ENCODE peak calls at places on chromosomes 11 and 22, in four cellular contexts. One of them, this sample, is unnamed.

GRCh38 chr11:73585834-73586575 is 11.9 kb downstream of the FAM168A start:
- DNase-seq in neural crest cell: no peak
- DNase-seq in stimulated activated CD8-positive, alpha-beta memory T cell treated with anti-CD3 and anti-CD28 coated beads, Interleukin-7, amount 100 ng/mL, for 1 hour: no peak
- DNase-seq in fibroblast of pulmonary artery: no peak
- DNase-seq in this sample: no peak

GRCh38 chr11:132448334-132448995 is 1078.0 kb downstream of the NTM start:
- DNase-seq in fibroblast of pulmonary artery: no peak
- DNase-seq in stimulated activated CD8-positive, alpha-beta memory T cell treated with anti-CD3 and anti-CD28 coated beads, Interleukin-7, amount 100 ng/mL, for 1 hour: no peak
- DNase-seq in neural crest cell: no peak
- DNase-seq in this sample: no peak

GRCh38 chr11:36288442-36289225 is 590 bp downstream of the COMMD9 start:
- DNase-seq in stimulated activated CD8-positive, alpha-beta memory T cell treated with anti-CD3 and anti-CD28 coated beads, Interleukin-7, amount 100 ng/mL, for 1 hour: no peak
- DNase-seq in fibroblast of pulmonary artery: peak
- DNase-seq in neural crest cell: no peak
- DNase-seq in this sample: no peak

GRCh38 chr11:70506658-70506970 is 108.3 kb downstream of the CTTN start:
- DNase-seq in stimulated activated CD8-positive, alpha-beta memory T cell treated with anti-CD3 and anti-CD28 coated beads, Interleukin-7, amount 100 ng/mL, for 1 hour: no peak
- DNase-seq in fibroblast of pulmonary artery: no peak
- DNase-seq in neural crest cell: no peak
- DNase-seq in this sample: no peak

GRCh38 chr22:36465232-36466021 is 16.0 kb downstream of the TXN2 start:
- DNase-seq in neural crest cell: no peak
- DNase-seq in stimulated activated CD8-positive, alpha-beta memory T cell treated with anti-CD3 and anti-CD28 coated beads, Interleukin-7, amount 100 ng/mL, for 1 hour: no peak
- DNase-seq in fibroblast of pulmonary artery: peak
- DNase-seq in this sample: peak

GRCh38 chr11:441418-442274 is at the start of gene ANO9:
- DNase-seq in fibroblast of pulmonary artery: no peak
- DNase-seq in neural crest cell: no peak
- DNase-seq in stimulated activated CD8-positive, alpha-beta memory T cell treated with anti-CD3 and anti-CD28 coated beads, Interleukin-7, amount 100 ng/mL, for 1 hour: no peak
- DNase-seq in this sample: peak

GRCh38 chr22:22880645-22881044 is 7.0 kb upstream of the IGLL5 start:
- DNase-seq in stimulated activated CD8-positive, alpha-beta memory T cell treated with anti-CD3 and anti-CD28 coated beads, Interleukin-7, amount 100 ng/mL, for 1 hour: no peak
- DNase-seq in fibroblast of pulmonary artery: no peak
- DNase-seq in neural crest cell: no peak
- DNase-seq in this sample: no peak

GRCh38 chr11:46330887-46331652 is 16.2 kb upstream of the DGKZ start:
- DNase-seq in stimulated activated CD8-positive, alpha-beta memory T cell treated with anti-CD3 and anti-CD28 coated beads, Interleukin-7, amount 100 ng/mL, for 1 hour: no peak
- DNase-seq in neural crest cell: no peak
- DNase-seq in fibroblast of pulmonary artery: no peak
- DNase-seq in this sample: no peak

GRCh38 chr22:48712558-48712957 is 1115.1 kb downstream of the BRD1 start:
- DNase-seq in neural crest cell: no peak
- DNase-seq in fibroblast of pulmonary artery: no peak
- DNase-seq in stimulated activated CD8-positive, alpha-beta memory T cell treated with anti-CD3 and anti-CD28 coated beads, Interleukin-7, amount 100 ng/mL, for 1 hour: no peak
- DNase-seq in this sample: no peak

GRCh38 chr11:73976451-73977151 is 6.0 kb downstream of the UCP2 start:
- DNase-seq in fibroblast of pulmonary artery: no peak
- DNase-seq in neural crest cell: no peak
- DNase-seq in stimulated activated CD8-positive, alpha-beta memory T cell treated with anti-CD3 and anti-CD28 coated beads, Interleukin-7, amount 100 ng/mL, for 1 hour: no peak
- DNase-seq in this sample: no peak

GRCh38 chr11:25927391-25927790 is 404.5 kb upstream of the ANO3 start:
- DNase-seq in stimulated activated CD8-positive, alpha-beta memory T cell treated with anti-CD3 and anti-CD28 coated beads, Interleukin-7, amount 100 ng/mL, for 1 hour: no peak
- DNase-seq in fibroblast of pulmonary artery: peak
- DNase-seq in neural crest cell: no peak
- DNase-seq in this sample: no peak

GRCh38 chr11:64865286-64866172 is 12.9 kb downstream of the EHD1 start:
- DNase-seq in neural crest cell: no peak
- DNase-seq in stimulated activated CD8-positive, alpha-beta memory T cell treated with anti-CD3 and anti-CD28 coated beads, Interleukin-7, amount 100 ng/mL, for 1 hour: no peak
- DNase-seq in fibroblast of pulmonary artery: peak
- DNase-seq in this sample: peak

GRCh38 chr11:112543390-112543789 is 282.7 kb upstream of the PLET1 start:
- DNase-seq in neural crest cell: no peak
- DNase-seq in fibroblast of pulmonary artery: no peak
- DNase-seq in stimulated activated CD8-positive, alpha-beta memory T cell treated with anti-CD3 and anti-CD28 coated beads, Interleukin-7, amount 100 ng/mL, for 1 hour: no peak
- DNase-seq in this sample: no peak

GRCh38 chr11:124762077-124762623 is at the start of gene ESAM:
- DNase-seq in fibroblast of pulmonary artery: no peak
- DNase-seq in neural crest cell: no peak
- DNase-seq in stimulated activated CD8-positive, alpha-beta memory T cell treated with anti-CD3 and anti-CD28 coated beads, Interleukin-7, amount 100 ng/mL, for 1 hour: no peak
- DNase-seq in this sample: peak